ENCODE peak calls at places on chromosome 18, in nine cellular contexts. Y, G, X, D, R, J, L, B and N are unnamed samples. For H3K27me3, the result is how much of the 10 kb centered on the place peaks cover.

GRCh38 chr18:42086288-42086687 is 131.3 kb downstream of the PIK3C3 start:
- DNase-seq in X (peak), Y (peak), J (no peak), D (no peak), L (no peak), B (no peak), R (peak), G (no peak), N (no peak)

GRCh38 chr18:24322594-24323136 is 75.0 kb downstream of the OSBPL1A start:
- DNase-seq in L (no peak), G (no peak), J (no peak), Y (peak), R (peak), X (peak), B (no peak), D (no peak), N (no peak)

GRCh38 chr18:8188196-8188595 is 421.0 kb upstream of the RAB12 start:
- DNase-seq in D (no peak), G (no peak), J (no peak), R (peak), Y (no peak), L (no peak), X (peak), B (no peak), N (no peak)

GRCh38 chr18:10524507-10525425 is 1.1 kb upstream of the NAPG start:
- DNase-seq in Y (no peak), G (no peak), D (no peak), B (no peak), L (no peak), J (no peak), X (peak), R (peak), N (no peak)

GRCh38 chr18:3402962-3403585 is 46.9 kb upstream of the TGIF1 start:
- DNase-seq in Y (no peak), X (peak), J (no peak), G (no peak), L (no peak), B (no peak), R (peak), D (peak), N (no peak)

GRCh38 chr18:28189400-28190239 is 12.7 kb upstream of the CDH2 start:
- DNase-seq in D (no peak), X (peak), L (no peak), R (peak), B (peak), J (peak), Y (peak), G (no peak), N (no peak)

GRCh38 chr18:35754464-35754863 is 172.9 kb downstream of the GALNT1 start:
- DNase-seq in R (no peak), D (no peak), B (no peak), X (no peak), Y (no peak), J (no peak), G (no peak), L (no peak), N (no peak)

GRCh38 chr18:11689031-11689971 is at the start of gene GNAL:
- DNase-seq in Y (peak), X (peak), L (peak), D (peak), G (no peak), R (peak), B (peak), J (peak), N (peak)

GRCh38 chr18:36409779-36410178 is 112.3 kb downstream of the FHOD3 start:
- DNase-seq in J (no peak), R (no peak), D (no peak), L (no peak), B (no peak), Y (no peak), X (no peak), G (no peak), N (no peak)

GRCh38 chr18:9771261-9771976 is 63.3 kb downstream of the RAB31 start:
- DNase-seq in D (peak), Y (peak), B (peak), L (peak), R (peak), G (peak), J (peak), X (peak), N (peak)

GRCh38 chr18:31611511-31611910 is 19.8 kb downstream of the TTR start:
- DNase-seq in Y (no peak), X (no peak), R (no peak), D (no peak), J (no peak), B (no peak), G (no peak), L (no peak), N (no peak)

GRCh38 chr18:6714027-6714426 is 15.5 kb upstream of the ARHGAP28 start:
- DNase-seq in G (no peak), Y (no peak), J (no peak), D (no peak), B (no peak), X (no peak), R (no peak), L (no peak), N (no peak)

GRCh38 chr18:48975221-48975816 is 24.6 kb upstream of the SMAD7 start:
- DNase-seq in G (no peak), L (peak), Y (no peak), D (no peak), B (no peak), X (no peak), J (peak), R (no peak), N (no peak)

GRCh38 chr18:10381951-10382350 is 72.5 kb upstream of the APCDD1 start:
- DNase-seq in G (no peak), R (peak), Y (no peak), D (no peak), L (no peak), B (no peak), X (peak), J (no peak), N (no peak)

GRCh38 chr18:46767217-46767616 is 10.4 kb upstream of the ST8SIA5 start:
- DNase-seq in R (no peak), B (no peak), J (no peak), Y (no peak), L (no peak), G (no peak), D (no peak), X (no peak), N (no peak)

GRCh38 chr18:77100751-77101355 is 31.7 kb downstream of the MBP start:
- DNase-seq in X (no peak), J (no peak), G (peak), L (no peak), B (no peak), D (no peak), R (no peak), Y (peak), N (no peak)

GRCh38 chr18:47283476-47283875 is 32.0 kb upstream of the SKOR2 start:
- DNase-seq in B (no peak), G (no peak), Y (peak), R (peak), J (peak), D (no peak), X (peak), L (no peak), N (no peak)

GRCh38 chr18:47436871-47437270 is 185.4 kb upstream of the SKOR2 start:
- DNase-seq in J (no peak), L (no peak), G (no peak), Y (no peak), D (no peak), X (no peak), B (no peak), R (no peak), N (no peak)

GRCh38 chr18:59155140-59155539 is 15.5 kb downstream of the SEC11C start:
- DNase-seq in R (peak), Y (no peak), L (no peak), G (no peak), D (no peak), J (no peak), B (no peak), X (peak), N (no peak)

GRCh38 chr18:24014986-24015896 is 687 bp downstream of the TTC39C start:
- DNase-seq in G (peak), X (peak), Y (peak), D (peak), B (peak), J (peak), R (peak), L (peak), N (peak)

GRCh38 chr18:6521804-6522418 is 107.2 kb upstream of the L3MBTL4 start:
- DNase-seq in L (no peak), B (peak), R (peak), X (peak), D (no peak), J (peak), Y (peak), G (no peak), N (no peak)

GRCh38 chr18:37566479-37567060 is 972 bp upstream of the CELF4 start:
- DNase-seq in G (no peak), X (no peak), Y (no peak), L (no peak), J (peak), R (no peak), D (no peak), B (no peak), N (no peak)

GRCh38 chr18:37570336-37570930 is 4.8 kb upstream of the CELF4 start:
- DNase-seq in R (no peak), B (no peak), X (no peak), L (no peak), J (peak), G (no peak), Y (no peak), D (no peak), N (no peak)

GRCh38 chr18:37567061-37567993 is 1.7 kb upstream of the CELF4 start:
- DNase-seq in B (no peak), X (no peak), D (no peak), Y (no peak), L (no peak), R (no peak), J (peak), G (no peak), N (no peak)

GRCh38 chr18:37567994-37568359 is 2.4 kb upstream of the CELF4 start:
- DNase-seq in L (no peak), Y (no peak), D (no peak), G (no peak), J (no peak), B (no peak), R (no peak), X (no peak), N (no peak)

DNA sequence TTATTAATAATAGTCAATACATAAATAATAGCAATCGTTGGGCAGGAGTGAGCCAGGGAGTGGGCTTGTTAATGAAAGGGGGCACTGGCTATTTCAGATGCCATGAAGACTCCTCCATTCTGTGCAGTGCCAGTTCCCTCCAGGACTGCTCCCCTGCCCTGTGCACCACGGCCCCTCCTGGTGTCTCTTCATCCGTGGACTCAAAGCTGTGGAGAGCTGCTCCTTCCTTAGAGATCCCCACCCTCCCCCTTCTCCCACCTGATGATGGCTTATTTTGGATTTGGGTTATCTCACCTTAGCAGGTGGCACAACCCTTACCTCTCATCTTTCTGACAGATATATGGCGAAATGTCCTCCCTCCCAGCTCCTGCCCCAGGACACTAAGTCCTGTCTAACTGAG is 3.1 kb upstream of the CELF4 start:
- DNase-seq in R (no peak), X (no peak), G (no peak), Y (no peak), J (no peak), B (no peak), D (no peak), L (no peak), N (no peak)
- H3K27me3 ChIP-seq in R (under half), X (under half), G (under half), Y (under half), J (half or more), B (under half), D (under half), L (under half), N (under half)

DNA sequence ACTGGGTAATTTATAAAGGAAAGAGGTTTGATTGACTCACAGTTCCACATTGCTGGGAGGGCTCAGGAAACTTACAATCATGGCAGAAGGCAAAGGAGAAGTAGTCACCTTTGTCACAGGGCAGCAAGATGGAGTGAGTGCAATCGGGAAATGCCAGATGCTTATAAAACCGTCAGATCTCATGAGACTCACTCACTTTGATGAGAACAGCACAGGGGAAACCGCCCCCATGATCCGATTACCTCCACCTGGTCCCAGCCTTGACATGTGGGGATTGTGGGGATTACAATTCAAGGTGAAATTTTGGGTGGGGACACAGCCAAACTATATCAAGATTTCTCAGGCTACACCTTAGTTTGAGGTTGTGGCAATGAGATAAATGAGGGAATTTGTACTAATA is 54.9 kb downstream of the AKAIN1 start:
- DNase-seq in R (no peak), B (no peak), L (no peak), Y (no peak), X (no peak), D (no peak), J (no peak), G (no peak), N (no peak)
- H3K27me3 ChIP-seq in R (under half), B (under half), L (under half), Y (under half), X (under half), D (under half), J (under half), G (under half), N (under half)

GRCh38 chr18:74395006-74395405 is 62.1 kb downstream of the DIPK1C start:
- DNase-seq in X (no peak), G (no peak), R (no peak), D (no peak), B (no peak), J (no peak), L (no peak), Y (no peak), N (no peak)

GRCh38 chr18:74395630-74396251 is 61.4 kb downstream of the DIPK1C start:
- DNase-seq in X (no peak), J (no peak), L (no peak), Y (no peak), G (no peak), R (no peak), D (no peak), B (no peak), N (no peak)

GRCh38 chr18:74399225-74399887 is 57.8 kb downstream of the DIPK1C start:
- DNase-seq in R (no peak), B (no peak), D (no peak), Y (no peak), G (no peak), J (no peak), L (no peak), X (no peak), N (no peak)

GRCh38 chr18:74396252-74397204 is 60.6 kb downstream of the DIPK1C start:
- DNase-seq in Y (no peak), R (no peak), G (no peak), B (no peak), X (no peak), J (no peak), L (no peak), D (no peak), N (no peak)

DNA sequence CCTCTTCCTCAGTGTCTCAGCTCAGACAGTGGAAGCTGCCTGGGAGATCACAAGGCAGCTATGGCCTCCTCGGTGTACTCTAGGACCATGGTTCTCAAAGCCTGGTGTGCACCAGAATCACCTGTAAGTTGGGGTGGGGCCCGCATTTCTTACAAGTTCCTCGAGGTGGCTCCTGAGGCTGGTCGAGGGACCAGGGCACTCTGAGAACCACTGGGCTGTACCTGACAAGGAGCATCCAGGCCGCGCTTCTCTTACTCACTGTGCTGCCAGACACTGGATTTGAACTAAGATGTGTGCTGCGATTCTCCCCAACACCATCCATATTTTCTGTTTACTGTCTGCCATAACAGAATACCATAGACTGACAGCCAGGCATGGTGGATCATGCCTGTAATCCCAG is 59.5 kb downstream of the DIPK1C start:
- DNase-seq in X (no peak), J (no peak), G (no peak), R (no peak), L (no peak), D (no peak), Y (no peak), B (peak), N (no peak)
- H3K27me3 ChIP-seq in X (under half), J (under half), G (under half), R (under half), L (under half), D (under half), Y (under half), B (under half), N (under half)

DNA sequence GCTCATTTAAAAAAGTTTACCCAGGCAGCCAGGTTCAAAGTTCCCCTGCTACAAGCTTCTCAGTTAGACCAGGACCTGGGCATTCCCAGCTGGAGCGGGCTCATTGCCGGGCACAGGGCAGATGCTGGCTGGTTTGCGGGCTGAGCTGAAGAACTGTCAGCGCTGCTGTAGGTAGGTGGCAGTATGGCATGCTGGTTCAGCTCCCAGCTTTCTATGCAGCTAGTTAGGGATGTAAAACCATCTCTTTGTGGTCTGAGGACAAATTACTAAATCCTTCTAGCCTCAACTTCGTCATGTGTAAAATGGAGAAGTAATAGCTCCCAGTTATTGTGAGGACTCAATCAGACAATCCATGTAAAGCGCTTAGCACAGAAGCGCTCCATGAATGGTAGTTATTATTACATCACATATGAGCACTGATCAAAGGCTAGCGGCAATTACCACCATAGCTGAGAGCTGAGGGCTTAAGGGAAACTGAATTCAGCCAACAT is 2.4 kb upstream of the LDLRAD4 start:
- DNase-seq in L (peak), G (peak), D (peak), B (peak), Y (peak), X (peak), R (peak), J (peak), N (peak)
- H3K27me3 ChIP-seq in L (under half), G (under half), D (under half), B (under half), Y (half or more), X (half or more), R (under half), J (under half), N (under half)

GRCh38 chr18:50405582-50406271 is 30.9 kb downstream of the SKA1 start:
- DNase-seq in R (no peak), B (no peak), X (no peak), D (no peak), G (no peak), Y (no peak), J (peak), L (no peak), N (no peak)
- H3K27me3 ChIP-seq in R (under half), B (under half), X (under half), D (under half), G (under half), Y (half or more), J (under half), L (under half), N (under half)

GRCh38 chr18:70705831-70706416 is 417.1 kb downstream of the SOCS6 start:
- DNase-seq in B (no peak), L (no peak), D (no peak), G (no peak), Y (no peak), R (no peak), J (no peak), X (no peak), N (no peak)
- H3K27me3 ChIP-seq in B (under half), L (under half), D (under half), G (under half), Y (under half), R (under half), J (under half), X (under half), N (under half)

GRCh38 chr18:57436193-57436964 is 1.2 kb downstream of the ONECUT2 start:
- DNase-seq in B (no peak), X (no peak), L (no peak), R (no peak), G (no peak), Y (no peak), D (no peak), J (no peak), N (no peak)

GRCh38 chr18:57437782-57438668 is 2.9 kb downstream of the ONECUT2 start:
- DNase-seq in B (no peak), X (peak), G (no peak), R (peak), D (no peak), J (peak), Y (peak), L (no peak), N (no peak)

GRCh38 chr18:57435851-57436192 is 648 bp downstream of the ONECUT2 start:
- DNase-seq in L (no peak), G (no peak), Y (no peak), B (no peak), R (no peak), J (no peak), D (no peak), X (no peak), N (no peak)

GRCh38 chr18:57437433-57437781 is 2.2 kb downstream of the ONECUT2 start:
- DNase-seq in J (no peak), L (no peak), B (no peak), Y (no peak), D (no peak), X (no peak), G (no peak), R (no peak), N (no peak)

DNA sequence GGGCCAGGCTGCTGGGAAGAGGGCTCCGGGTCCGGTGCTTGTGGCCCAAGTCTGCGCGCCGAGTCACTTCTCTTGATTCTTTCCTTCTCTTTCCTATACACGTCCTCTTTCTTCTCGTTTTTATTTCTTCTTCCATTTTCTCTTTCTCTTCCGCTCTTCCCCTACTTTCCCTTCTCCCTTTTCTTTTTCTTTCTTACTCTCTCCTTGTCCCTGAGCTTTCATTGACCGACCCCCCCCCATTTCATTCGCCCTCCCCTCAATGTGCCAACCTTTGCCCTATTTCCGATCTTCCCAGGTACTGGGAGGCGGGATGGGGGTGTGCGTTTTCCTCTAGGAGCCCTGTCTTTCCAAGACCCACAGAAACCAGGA is 1.8 kb downstream of the ONECUT2 start:
- DNase-seq in G (no peak), L (no peak), D (no peak), J (no peak), Y (no peak), R (no peak), X (no peak), B (no peak), N (no peak)
- H3K27me3 ChIP-seq in G (under half), L (half or more), D (half or more), J (half or more), Y (half or more), R (half or more), X (half or more), B (half or more), N (under half)

DNA sequence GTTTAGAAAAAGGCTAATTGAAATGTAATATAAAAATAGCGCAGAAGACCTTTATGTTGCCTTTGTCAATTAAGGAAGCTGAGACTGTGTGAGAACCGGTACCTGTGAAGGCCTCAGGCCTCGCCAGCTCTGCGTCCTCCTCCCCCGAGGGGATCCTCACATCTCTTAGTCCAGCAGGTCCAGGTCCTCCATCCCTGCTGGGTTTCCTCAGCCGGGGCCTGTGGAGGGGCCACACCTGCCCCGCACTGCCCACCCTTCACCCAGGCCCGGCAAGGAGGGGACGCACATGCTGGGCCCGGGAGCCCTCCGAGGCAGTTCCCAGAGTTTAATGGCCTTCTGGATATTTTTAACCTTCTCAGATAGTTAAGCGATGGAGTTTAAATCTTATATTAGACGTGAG is 3.5 kb downstream of the KCNG2 start:
- DNase-seq in G (no peak), X (no peak), B (no peak), L (no peak), Y (no peak), D (no peak), J (no peak), R (no peak), N (no peak)
- H3K27me3 ChIP-seq in G (under half), X (under half), B (under half), L (half or more), Y (under half), D (under half), J (half or more), R (under half), N (under half)

GRCh38 chr18:22163432-22163831 is 6.0 kb upstream of the GATA6 start:
- DNase-seq in J (no peak), Y (no peak), R (no peak), X (no peak), D (no peak), B (no peak), G (no peak), L (no peak), N (no peak)
- H3K27me3 ChIP-seq in J (under half), Y (half or more), R (half or more), X (half or more), D (under half), B (under half), G (under half), L (under half), N (under half)